ENCODE peak calls at places on chromosomes 16 and 17, in six cellular contexts. One of them, this sample, is unnamed.
A peak's percentile ranks its signal among the peaks of the same experiment; 100 is the strongest.

GRCh38 chr17:44326867-44327444 is 2.3 kb upstream of the SLC25A39 start:
- DNase-seq in hepatocyte: peak; percentile 97
- DNase-seq in foreskin fibroblast: peak; percentile 98
- DNase-seq in kidney: peak; percentile 99
- DNase-seq in esophagus muscularis mucosa: peak; percentile 99
- DNase-seq in AG04450: peak; percentile 91
- DNase-seq in this sample: peak; percentile 86

GRCh38 chr17:50135316-50136095 is 5.5 kb upstream of the SAMD14 start:
- DNase-seq in AG04450: no peak
- DNase-seq in foreskin fibroblast: no peak
- DNase-seq in hepatocyte: no peak
- DNase-seq in kidney: no peak
- DNase-seq in esophagus muscularis mucosa: no peak
- DNase-seq in this sample: no peak

GRCh38 chr17:17359271-17359670 is 56.1 kb downstream of the NT5M start:
- DNase-seq in hepatocyte: no peak
- DNase-seq in kidney: no peak
- DNase-seq in foreskin fibroblast: no peak
- DNase-seq in AG04450: no peak
- DNase-seq in esophagus muscularis mucosa: no peak
- DNase-seq in this sample: no peak

GRCh38 chr16:84294196-84295142 is at the start of gene WFDC1:
- DNase-seq in hepatocyte: peak; percentile 32
- DNase-seq in AG04450: no peak
- DNase-seq in esophagus muscularis mucosa: no peak
- DNase-seq in foreskin fibroblast: peak; percentile 29
- DNase-seq in kidney: peak; percentile 85
- DNase-seq in this sample: no peak

GRCh38 chr17:29124135-29124930 is 55.9 kb downstream of the MYO18A start:
- DNase-seq in foreskin fibroblast: peak; percentile 68
- DNase-seq in hepatocyte: peak; percentile 81
- DNase-seq in esophagus muscularis mucosa: no peak
- DNase-seq in AG04450: no peak
- DNase-seq in kidney: no peak
- DNase-seq in this sample: no peak

GRCh38 chr17:9842057-9842758 is 16.5 kb downstream of the GLP2R start:
- DNase-seq in hepatocyte: peak; percentile 49
- DNase-seq in AG04450: no peak
- DNase-seq in esophagus muscularis mucosa: no peak
- DNase-seq in kidney: no peak
- DNase-seq in foreskin fibroblast: peak; percentile 17
- DNase-seq in this sample: no peak

GRCh38 chr17:47315451-47316266 is 8.1 kb upstream of the EFCAB13 start:
- DNase-seq in kidney: no peak
- DNase-seq in hepatocyte: peak; percentile 81
- DNase-seq in esophagus muscularis mucosa: peak; percentile 42
- DNase-seq in foreskin fibroblast: peak; percentile 87
- DNase-seq in AG04450: peak; percentile 92
- DNase-seq in this sample: no peak

GRCh38 chr16:65069766-65070165 is 52.1 kb downstream of the CDH11 start:
- DNase-seq in hepatocyte: no peak
- DNase-seq in esophagus muscularis mucosa: peak; percentile 17
- DNase-seq in foreskin fibroblast: no peak
- DNase-seq in kidney: no peak
- DNase-seq in AG04450: no peak
- DNase-seq in this sample: no peak

GRCh38 chr17:29575511-29576213 is 7.2 kb downstream of the TP53I13 start:
- DNase-seq in esophagus muscularis mucosa: no peak
- DNase-seq in kidney: peak; percentile 72
- DNase-seq in foreskin fibroblast: no peak
- DNase-seq in hepatocyte: no peak
- DNase-seq in AG04450: no peak
- DNase-seq in this sample: peak; percentile 11

GRCh38 chr16:64089697-64090096 is 1032.2 kb downstream of the CDH11 start:
- DNase-seq in esophagus muscularis mucosa: no peak
- DNase-seq in AG04450: no peak
- DNase-seq in kidney: no peak
- DNase-seq in foreskin fibroblast: no peak
- DNase-seq in hepatocyte: peak; percentile 45
- DNase-seq in this sample: no peak

GRCh38 chr17:30824002-30824355 is 513 bp downstream of the CRLF3 start:
- DNase-seq in esophagus muscularis mucosa: no peak
- DNase-seq in foreskin fibroblast: no peak
- DNase-seq in hepatocyte: peak; percentile 22
- DNase-seq in AG04450: no peak
- DNase-seq in kidney: no peak
- DNase-seq in this sample: no peak

GRCh38 chr16:56341656-56342397 is 83.5 kb downstream of the AMFR start:
- DNase-seq in foreskin fibroblast: no peak
- DNase-seq in hepatocyte: no peak
- DNase-seq in AG04450: no peak
- DNase-seq in kidney: peak; percentile 54
- DNase-seq in esophagus muscularis mucosa: no peak
- DNase-seq in this sample: no peak
- TF ChIP-seq CTCF in foreskin fibroblast: no peak
- TF ChIP-seq CTCF in hepatocyte: no peak
- TF ChIP-seq CTCF in AG04450: no peak
- TF ChIP-seq CTCF in kidney: no peak
- TF ChIP-seq CTCF in esophagus muscularis mucosa: no peak
- TF ChIP-seq CTCF in this sample: no peak

GRCh38 chr16:12027091-12027490 is 50.6 kb downstream of the SNX29 start:
- DNase-seq in foreskin fibroblast: no peak
- DNase-seq in AG04450: no peak
- DNase-seq in hepatocyte: no peak
- DNase-seq in esophagus muscularis mucosa: no peak
- DNase-seq in kidney: peak; percentile 80
- DNase-seq in this sample: no peak

GRCh38 chr16:12025926-12026325 is 49.4 kb downstream of the SNX29 start:
- DNase-seq in AG04450: no peak
- DNase-seq in kidney: no peak
- DNase-seq in hepatocyte: no peak
- DNase-seq in foreskin fibroblast: no peak
- DNase-seq in esophagus muscularis mucosa: no peak
- DNase-seq in this sample: no peak

GRCh38 chr16:12025472-12025871 is 48.9 kb downstream of the SNX29 start:
- DNase-seq in hepatocyte: no peak
- DNase-seq in AG04450: no peak
- DNase-seq in kidney: no peak
- DNase-seq in foreskin fibroblast: no peak
- DNase-seq in esophagus muscularis mucosa: no peak
- DNase-seq in this sample: no peak

GRCh38 chr16:12027558-12027957 is 51.0 kb downstream of the SNX29 start:
- DNase-seq in kidney: no peak
- DNase-seq in hepatocyte: no peak
- DNase-seq in AG04450: no peak
- DNase-seq in esophagus muscularis mucosa: no peak
- DNase-seq in foreskin fibroblast: no peak
- DNase-seq in this sample: no peak

GRCh38 chr16:12028220-12028619 is 51.7 kb downstream of the SNX29 start:
- DNase-seq in hepatocyte: no peak
- DNase-seq in kidney: no peak
- DNase-seq in foreskin fibroblast: no peak
- DNase-seq in esophagus muscularis mucosa: no peak
- DNase-seq in AG04450: no peak
- DNase-seq in this sample: no peak
- TF ChIP-seq CTCF in hepatocyte: no peak
- TF ChIP-seq CTCF in kidney: no peak
- TF ChIP-seq CTCF in foreskin fibroblast: no peak
- TF ChIP-seq CTCF in esophagus muscularis mucosa: no peak
- TF ChIP-seq CTCF in AG04450: no peak
- TF ChIP-seq CTCF in this sample: no peak

DNA sequence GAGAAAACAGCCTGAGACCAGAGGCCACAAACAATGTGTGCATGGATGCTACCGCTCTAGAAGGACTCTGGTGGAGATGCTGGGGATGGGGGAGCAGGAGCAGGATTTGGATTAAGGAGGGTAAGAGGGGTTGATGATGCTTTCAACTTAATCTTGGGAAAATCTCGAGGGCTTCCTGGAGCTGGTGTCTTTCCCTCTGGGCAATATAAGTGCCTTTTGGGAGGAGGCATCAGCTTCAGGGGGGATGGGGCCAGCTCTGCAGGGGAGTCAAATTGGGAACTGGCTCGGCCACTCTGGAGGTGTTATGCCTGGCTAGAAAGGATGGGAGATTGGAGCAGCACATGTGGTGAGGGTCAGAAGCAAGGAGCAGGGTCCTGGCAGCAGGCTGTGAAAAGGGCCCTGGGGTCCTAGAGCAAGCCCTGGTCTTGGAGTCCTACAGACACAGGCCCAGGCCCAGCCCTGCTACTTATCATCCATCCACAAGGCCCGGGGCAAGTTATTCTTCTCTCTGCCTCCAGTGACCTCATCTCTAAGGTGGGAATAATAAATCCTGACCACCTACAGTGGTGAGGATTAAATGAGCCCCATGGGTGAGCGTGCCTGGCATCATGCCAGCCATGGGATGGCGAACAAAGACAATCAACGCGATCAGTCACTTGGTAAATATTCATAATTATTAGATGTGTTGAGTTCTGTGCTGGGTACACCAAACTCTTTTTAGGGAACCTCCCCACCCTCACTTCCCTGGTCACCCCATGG is 5.7 kb downstream of the KRT15 start:
- DNase-seq in AG04450: no peak
- DNase-seq in foreskin fibroblast: no peak
- DNase-seq in hepatocyte: no peak
- DNase-seq in kidney: peak; percentile 53
- DNase-seq in esophagus muscularis mucosa: no peak
- DNase-seq in this sample: no peak
- TF ChIP-seq CTCF in AG04450: no peak
- TF ChIP-seq CTCF in foreskin fibroblast: no peak
- TF ChIP-seq CTCF in hepatocyte: no peak
- TF ChIP-seq CTCF in kidney: no peak
- TF ChIP-seq CTCF in esophagus muscularis mucosa: no peak
- TF ChIP-seq CTCF in this sample: no peak

DNA sequence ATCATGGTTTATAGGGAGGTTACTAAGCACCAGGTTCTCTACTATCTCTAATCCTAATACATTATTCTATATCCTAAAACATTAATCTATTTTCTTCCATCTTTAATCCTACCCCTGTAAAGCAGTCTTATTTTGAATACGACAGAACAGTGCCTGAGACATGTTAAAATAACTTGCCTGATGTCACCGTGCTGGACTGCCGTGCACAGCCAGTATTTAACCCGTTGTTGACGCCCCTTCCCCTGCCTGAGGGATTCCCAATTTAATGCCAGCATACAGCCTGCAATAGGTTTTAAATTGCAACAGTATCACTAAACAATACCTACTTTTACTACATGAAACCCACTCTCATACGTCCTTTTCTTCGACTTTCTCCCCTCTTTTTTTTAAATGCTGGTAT is 133.3 kb downstream of the PARN start:
- DNase-seq in AG04450: no peak
- DNase-seq in foreskin fibroblast: no peak
- DNase-seq in esophagus muscularis mucosa: no peak
- DNase-seq in hepatocyte: no peak
- DNase-seq in kidney: no peak
- DNase-seq in this sample: no peak
- TF ChIP-seq CTCF in AG04450: no peak
- TF ChIP-seq CTCF in foreskin fibroblast: no peak
- TF ChIP-seq CTCF in esophagus muscularis mucosa: no peak
- TF ChIP-seq CTCF in hepatocyte: no peak
- TF ChIP-seq CTCF in kidney: no peak
- TF ChIP-seq CTCF in this sample: no peak

DNA sequence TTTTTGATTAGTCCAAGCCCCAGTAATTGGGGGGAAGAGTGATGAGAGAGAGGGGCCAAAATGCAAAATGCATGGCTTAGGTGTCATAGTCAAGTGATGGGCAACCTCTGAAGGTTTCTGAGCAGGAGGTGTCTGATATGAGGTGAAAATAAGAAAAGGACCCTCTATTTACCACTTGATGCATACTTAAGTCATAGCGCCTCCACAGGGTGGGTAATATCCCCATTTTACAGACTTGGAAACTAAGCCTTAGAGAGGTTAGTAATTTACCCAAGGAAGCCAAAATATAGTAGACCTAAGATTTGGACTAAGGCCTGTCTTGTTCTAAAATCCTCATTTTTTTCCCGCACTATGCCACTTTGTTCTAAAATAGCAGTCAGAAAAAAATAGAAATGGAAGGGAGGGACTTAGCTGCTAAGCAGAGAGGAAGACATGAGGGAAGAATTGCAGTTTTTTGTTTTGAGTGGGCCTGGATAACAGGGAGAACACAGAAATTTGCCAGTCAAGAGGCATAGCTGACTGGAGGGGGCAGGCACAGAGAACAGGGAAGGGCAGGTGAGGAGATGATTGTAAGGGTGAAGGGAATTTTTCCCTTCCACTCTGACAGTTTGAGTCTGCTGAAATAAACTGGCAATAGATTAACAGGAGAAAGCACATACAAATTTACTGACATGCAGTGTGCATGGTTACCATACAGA is 2.3 kb upstream of the GRB2 start:
- DNase-seq in AG04450: no peak
- DNase-seq in esophagus muscularis mucosa: no peak
- DNase-seq in kidney: no peak
- DNase-seq in hepatocyte: no peak
- DNase-seq in foreskin fibroblast: no peak
- DNase-seq in this sample: no peak
- TF ChIP-seq CTCF in AG04450: no peak
- TF ChIP-seq CTCF in esophagus muscularis mucosa: no peak
- TF ChIP-seq CTCF in kidney: no peak
- TF ChIP-seq CTCF in hepatocyte: no peak
- TF ChIP-seq CTCF in foreskin fibroblast: no peak
- TF ChIP-seq CTCF in this sample: no peak

GRCh38 chr17:34076743-34077631 is 178.1 kb upstream of the CCL2 start:
- DNase-seq in esophagus muscularis mucosa: peak; percentile 82
- DNase-seq in AG04450: no peak
- DNase-seq in hepatocyte: no peak
- DNase-seq in kidney: no peak
- DNase-seq in foreskin fibroblast: no peak
- DNase-seq in this sample: no peak

GRCh38 chr17:34082404-34082803 is 172.7 kb upstream of the CCL2 start:
- DNase-seq in hepatocyte: no peak
- DNase-seq in kidney: no peak
- DNase-seq in esophagus muscularis mucosa: peak; percentile 70
- DNase-seq in AG04450: no peak
- DNase-seq in foreskin fibroblast: no peak
- DNase-seq in this sample: no peak

GRCh38 chr17:34081269-34081668 is 173.8 kb upstream of the CCL2 start:
- DNase-seq in foreskin fibroblast: no peak
- DNase-seq in esophagus muscularis mucosa: peak; percentile 3
- DNase-seq in kidney: no peak
- DNase-seq in hepatocyte: peak; percentile 22
- DNase-seq in AG04450: no peak
- DNase-seq in this sample: no peak
- TF ChIP-seq CTCF in foreskin fibroblast: peak; percentile 34
- TF ChIP-seq CTCF in esophagus muscularis mucosa: no peak
- TF ChIP-seq CTCF in kidney: peak; percentile 40
- TF ChIP-seq CTCF in hepatocyte: peak; percentile 30
- TF ChIP-seq CTCF in AG04450: peak; percentile 42
- TF ChIP-seq CTCF in this sample: no peak

GRCh38 chr16:53415504-53415903 is 18.8 kb upstream of the RBL2 start:
- DNase-seq in foreskin fibroblast: no peak
- DNase-seq in hepatocyte: peak; percentile 46
- DNase-seq in AG04450: no peak
- DNase-seq in esophagus muscularis mucosa: no peak
- DNase-seq in kidney: no peak
- DNase-seq in this sample: no peak
- TF ChIP-seq CTCF in foreskin fibroblast: no peak
- TF ChIP-seq CTCF in hepatocyte: peak; percentile 23
- TF ChIP-seq CTCF in AG04450: no peak
- TF ChIP-seq CTCF in esophagus muscularis mucosa: no peak
- TF ChIP-seq CTCF in kidney: no peak
- TF ChIP-seq CTCF in this sample: no peak

This sample was measured in mesothelial cell of epicardium.